ENCODE peak calls at places on chromosome 7, in seven cellular contexts. One of them, this sample, is unnamed.

GRCh38 chr7:125567686-125568085 is 638.1 kb upstream of the POT1 start:
- DNase-seq in suprapubic skin: no peak
- DNase-seq in transverse colon: no peak
- DNase-seq in H1: no peak
- DNase-seq in K562: no peak
- DNase-seq in stomach: no peak
- DNase-seq in GM12878: no peak
- DNase-seq in this sample: no peak

GRCh38 chr7:7959979-7960670 is 8.5 kb upstream of the GLCCI1 start:
- DNase-seq in suprapubic skin: no peak
- DNase-seq in transverse colon: peak; percentile 32
- DNase-seq in H1: no peak
- DNase-seq in K562: no peak
- DNase-seq in stomach: no peak
- DNase-seq in GM12878: peak; percentile 79
- DNase-seq in this sample: no peak

GRCh38 chr7:43590862-43591550 is 8.1 kb downstream of the STK17A start:
- DNase-seq in suprapubic skin: no peak
- DNase-seq in transverse colon: no peak
- DNase-seq in H1: no peak
- DNase-seq in K562: no peak
- DNase-seq in stomach: no peak
- DNase-seq in GM12878: peak; percentile 87
- DNase-seq in this sample: no peak

GRCh38 chr7:4818000-4818794 is 42.8 kb downstream of the AP5Z1 start:
- DNase-seq in suprapubic skin: no peak
- DNase-seq in transverse colon: no peak
- DNase-seq in H1: no peak
- DNase-seq in K562: no peak
- DNase-seq in stomach: no peak
- DNase-seq in GM12878: no peak
- DNase-seq in this sample: no peak

GRCh38 chr7:44894881-44895600 is 9.7 kb upstream of the PURB start:
- DNase-seq in suprapubic skin: no peak
- DNase-seq in transverse colon: no peak
- DNase-seq in H1: no peak
- DNase-seq in K562: no peak
- DNase-seq in stomach: no peak
- DNase-seq in GM12878: no peak
- DNase-seq in this sample: no peak

GRCh38 chr7:68432585-68432984 is 1165.7 kb upstream of the AUTS2 start:
- DNase-seq in suprapubic skin: no peak
- DNase-seq in transverse colon: no peak
- DNase-seq in H1: no peak
- DNase-seq in K562: no peak
- DNase-seq in stomach: no peak
- DNase-seq in GM12878: no peak
- DNase-seq in this sample: no peak

GRCh38 chr7:56028942-56029630 is 22.2 kb downstream of the PSPH start:
- DNase-seq in suprapubic skin: no peak
- DNase-seq in transverse colon: no peak
- DNase-seq in H1: no peak
- DNase-seq in K562: no peak
- DNase-seq in stomach: no peak
- DNase-seq in GM12878: no peak
- DNase-seq in this sample: no peak

GRCh38 chr7:92988051-92988450 is 129.7 kb downstream of the SAMD9 start:
- DNase-seq in suprapubic skin: no peak
- DNase-seq in transverse colon: no peak
- DNase-seq in H1: no peak
- DNase-seq in K562: peak; percentile 41
- DNase-seq in stomach: no peak
- DNase-seq in GM12878: no peak
- DNase-seq in this sample: no peak

GRCh38 chr7:72540106-72540611 is 128.0 kb upstream of the CALN1 start:
- DNase-seq in suprapubic skin: no peak
- DNase-seq in transverse colon: no peak
- DNase-seq in H1: no peak
- DNase-seq in K562: no peak
- DNase-seq in stomach: no peak
- DNase-seq in GM12878: no peak
- DNase-seq in this sample: no peak

GRCh38 chr7:45973725-45974532 is 52.9 kb upstream of the IGFBP3 start:
- DNase-seq in suprapubic skin: peak; percentile 55
- DNase-seq in transverse colon: no peak
- DNase-seq in H1: no peak
- DNase-seq in K562: no peak
- DNase-seq in stomach: no peak
- DNase-seq in GM12878: no peak
- DNase-seq in this sample: no peak
- TF ChIP-seq POLR2AphosphoS5 in suprapubic skin: no peak
- TF ChIP-seq POLR2AphosphoS5 in transverse colon: no peak
- TF ChIP-seq POLR2AphosphoS5 in H1: no peak
- TF ChIP-seq POLR2AphosphoS5 in K562: no peak
- TF ChIP-seq POLR2AphosphoS5 in stomach: no peak
- TF ChIP-seq POLR2AphosphoS5 in GM12878: no peak
- TF ChIP-seq POLR2AphosphoS5 in this sample: no peak

GRCh38 chr7:30789334-30789711 is 18.1 kb downstream of the MINDY4 start:
- DNase-seq in suprapubic skin: no peak
- DNase-seq in transverse colon: no peak
- DNase-seq in H1: no peak
- DNase-seq in K562: no peak
- DNase-seq in stomach: no peak
- DNase-seq in GM12878: no peak
- DNase-seq in this sample: no peak
- H3K27ac ChIP-seq in suprapubic skin: peak overlapping the region; percentile 49
- H3K27ac ChIP-seq in transverse colon: peak overlapping the region; percentile 24
- H3K27ac ChIP-seq in H1: no peak overlapping the region
- H3K27ac ChIP-seq in K562: no peak overlapping the region
- H3K27ac ChIP-seq in stomach: no peak overlapping the region
- H3K27ac ChIP-seq in GM12878: no peak overlapping the region
- H3K27ac ChIP-seq in this sample: peak overlapping the region; percentile 55

GRCh38 chr7:30815016-30815854 is 44.0 kb downstream of the MINDY4 start:
- DNase-seq in suprapubic skin: no peak
- DNase-seq in transverse colon: no peak
- DNase-seq in H1: no peak
- DNase-seq in K562: no peak
- DNase-seq in stomach: no peak
- DNase-seq in GM12878: no peak
- DNase-seq in this sample: peak; percentile 76

GRCh38 chr7:30813466-30813865 is 42.2 kb downstream of the MINDY4 start:
- DNase-seq in suprapubic skin: no peak
- DNase-seq in transverse colon: no peak
- DNase-seq in H1: no peak
- DNase-seq in K562: no peak
- DNase-seq in stomach: no peak
- DNase-seq in GM12878: no peak
- DNase-seq in this sample: no peak

GRCh38 chr7:30817060-30817770 is 46.0 kb downstream of the MINDY4 start:
- DNase-seq in suprapubic skin: no peak
- DNase-seq in transverse colon: no peak
- DNase-seq in H1: no peak
- DNase-seq in K562: no peak
- DNase-seq in stomach: no peak
- DNase-seq in GM12878: no peak
- DNase-seq in this sample: no peak

GRCh38 chr7:30812676-30813075 is 41.5 kb downstream of the MINDY4 start:
- DNase-seq in suprapubic skin: no peak
- DNase-seq in transverse colon: no peak
- DNase-seq in H1: no peak
- DNase-seq in K562: no peak
- DNase-seq in stomach: no peak
- DNase-seq in GM12878: no peak
- DNase-seq in this sample: no peak

GRCh38 chr7:30816291-30817059 is 45.3 kb downstream of the MINDY4 start:
- DNase-seq in suprapubic skin: no peak
- DNase-seq in transverse colon: no peak
- DNase-seq in H1: no peak
- DNase-seq in K562: no peak
- DNase-seq in stomach: no peak
- DNase-seq in GM12878: no peak
- DNase-seq in this sample: no peak
- TF ChIP-seq EP300 in suprapubic skin: no peak
- TF ChIP-seq EP300 in transverse colon: no peak
- TF ChIP-seq EP300 in H1: no peak
- TF ChIP-seq EP300 in K562: no peak
- TF ChIP-seq EP300 in stomach: no peak
- TF ChIP-seq EP300 in GM12878: no peak
- TF ChIP-seq EP300 in this sample: no peak

DNA sequence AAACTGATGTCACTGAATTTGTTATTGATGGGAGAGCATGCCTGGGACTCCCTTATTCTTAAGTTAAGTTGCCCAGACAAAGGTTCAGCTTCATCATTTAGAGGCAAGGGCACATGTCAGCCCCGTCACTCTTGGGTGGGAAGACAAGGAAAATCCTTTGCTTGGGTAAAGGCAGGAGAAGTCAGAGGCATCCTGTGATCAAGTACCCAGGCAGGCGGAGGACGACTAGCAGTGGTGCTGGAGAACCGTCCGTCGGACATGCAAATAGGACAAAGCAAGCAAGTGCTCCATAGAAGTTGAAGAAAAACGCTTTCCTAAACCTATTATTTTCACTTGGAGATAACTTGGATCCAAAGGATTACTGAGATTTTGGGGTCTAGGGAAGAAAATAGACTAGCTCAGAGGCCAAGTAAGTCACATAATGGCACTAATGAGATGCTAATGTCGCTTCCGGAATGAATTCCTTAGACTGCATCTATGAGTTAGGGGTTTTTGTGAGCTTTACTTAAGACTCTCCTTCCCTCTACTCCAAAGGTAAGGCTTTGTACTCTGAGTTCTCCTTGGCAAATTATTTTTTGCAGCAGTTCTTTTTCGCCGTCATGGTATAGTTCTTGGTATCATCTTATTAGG is 143.8 kb upstream of the KLF14 start:
- DNase-seq in suprapubic skin: no peak
- DNase-seq in transverse colon: no peak
- DNase-seq in H1: no peak
- DNase-seq in K562: no peak
- DNase-seq in stomach: no peak
- DNase-seq in GM12878: no peak
- DNase-seq in this sample: no peak
- TF ChIP-seq POLR2AphosphoS5 in suprapubic skin: no peak
- TF ChIP-seq POLR2AphosphoS5 in transverse colon: no peak
- TF ChIP-seq POLR2AphosphoS5 in H1: no peak
- TF ChIP-seq POLR2AphosphoS5 in K562: no peak
- TF ChIP-seq POLR2AphosphoS5 in stomach: no peak
- TF ChIP-seq POLR2AphosphoS5 in GM12878: no peak
- TF ChIP-seq POLR2AphosphoS5 in this sample: no peak

GRCh38 chr7:805261-805660 is 27.0 kb upstream of the SUN1 start:
- DNase-seq in suprapubic skin: no peak
- DNase-seq in transverse colon: peak; percentile 81
- DNase-seq in H1: no peak
- DNase-seq in K562: no peak
- DNase-seq in stomach: no peak
- DNase-seq in GM12878: no peak
- DNase-seq in this sample: no peak

GRCh38 chr7:798921-799470 is 33.3 kb upstream of the SUN1 start:
- DNase-seq in suprapubic skin: no peak
- DNase-seq in transverse colon: no peak
- DNase-seq in H1: no peak
- DNase-seq in K562: no peak
- DNase-seq in stomach: no peak
- DNase-seq in GM12878: no peak
- DNase-seq in this sample: no peak

GRCh38 chr7:803243-803635 is 29.0 kb upstream of the SUN1 start:
- DNase-seq in suprapubic skin: no peak
- DNase-seq in transverse colon: no peak
- DNase-seq in H1: no peak
- DNase-seq in K562: no peak
- DNase-seq in stomach: no peak
- DNase-seq in GM12878: no peak
- DNase-seq in this sample: no peak

GRCh38 chr7:801940-802364 is 30.3 kb upstream of the SUN1 start:
- DNase-seq in suprapubic skin: no peak
- DNase-seq in transverse colon: peak; percentile 67
- DNase-seq in H1: no peak
- DNase-seq in K562: no peak
- DNase-seq in stomach: peak; percentile 76
- DNase-seq in GM12878: no peak
- DNase-seq in this sample: peak; percentile 88

DNA sequence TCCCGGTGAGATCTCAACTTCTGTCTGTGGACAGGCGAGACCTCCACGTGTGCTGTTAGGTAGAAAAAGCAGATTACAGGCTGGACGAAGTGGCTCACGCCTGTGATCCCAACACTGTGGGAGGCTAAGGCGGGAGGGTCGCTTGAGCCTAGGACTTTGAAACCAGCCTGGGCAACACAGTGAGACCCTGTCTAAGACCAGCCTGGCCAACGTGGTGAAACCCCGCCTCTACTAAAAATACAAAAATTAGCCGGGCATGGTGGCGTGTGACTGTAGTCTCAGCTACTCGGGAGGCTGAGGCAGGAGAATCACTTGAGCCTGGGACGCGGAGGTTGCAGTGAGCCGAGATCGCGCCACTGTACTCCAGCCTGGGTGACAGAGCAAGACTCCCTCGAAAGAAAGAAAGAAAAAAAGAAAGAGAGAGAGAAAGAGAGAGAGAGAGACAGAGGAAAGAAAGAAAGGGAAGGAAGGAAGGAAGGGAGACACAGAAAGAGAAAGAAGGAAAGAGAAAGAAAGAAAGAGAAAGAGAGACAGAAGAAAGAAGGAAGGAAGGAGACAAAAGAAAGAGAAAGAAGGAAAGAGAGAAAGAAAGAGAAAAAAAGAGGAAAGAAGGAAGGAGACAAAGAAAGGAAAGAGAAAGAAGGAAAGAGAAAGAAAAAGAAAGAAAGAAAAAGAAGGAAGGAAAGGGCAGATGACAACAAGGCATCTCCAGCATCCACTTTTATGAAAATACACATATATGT is 29.6 kb upstream of the SUN1 start:
- DNase-seq in suprapubic skin: no peak
- DNase-seq in transverse colon: no peak
- DNase-seq in H1: no peak
- DNase-seq in K562: no peak
- DNase-seq in stomach: no peak
- DNase-seq in GM12878: no peak
- DNase-seq in this sample: no peak
- H3K27ac ChIP-seq in suprapubic skin: no peak overlapping the region
- H3K27ac ChIP-seq in transverse colon: peak overlapping the region; percentile 52
- H3K27ac ChIP-seq in H1: no peak overlapping the region
- H3K27ac ChIP-seq in K562: no peak overlapping the region
- H3K27ac ChIP-seq in stomach: peak overlapping the region; percentile 70
- H3K27ac ChIP-seq in GM12878: no peak overlapping the region
- H3K27ac ChIP-seq in this sample: peak overlapping the region; percentile 64

DNA sequence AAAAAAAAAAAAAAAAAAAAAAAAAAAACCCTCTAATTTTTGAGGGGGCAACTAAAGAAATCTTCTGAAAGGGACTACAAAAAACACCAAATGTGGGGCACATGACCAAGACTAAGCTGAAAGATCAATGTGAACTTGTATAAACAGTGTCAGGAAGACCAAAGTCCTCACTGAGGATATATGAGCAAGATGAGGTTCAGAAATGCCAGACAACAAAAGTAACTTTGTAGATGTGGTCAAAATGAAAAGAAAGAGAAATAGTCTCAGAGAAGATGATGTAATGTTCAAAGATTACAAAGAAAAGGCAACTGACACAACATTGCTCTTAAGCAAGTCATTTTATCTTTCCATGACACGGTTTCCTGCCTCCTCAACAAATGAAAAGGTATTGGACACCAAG is 48.7 kb upstream of the PTPRZ1 start:
- DNase-seq in suprapubic skin: no peak
- DNase-seq in transverse colon: no peak
- DNase-seq in H1: no peak
- DNase-seq in K562: no peak
- DNase-seq in stomach: no peak
- DNase-seq in GM12878: no peak
- DNase-seq in this sample: no peak
- TF ChIP-seq EP300 in suprapubic skin: no peak
- TF ChIP-seq EP300 in transverse colon: no peak
- TF ChIP-seq EP300 in H1: no peak
- TF ChIP-seq EP300 in K562: no peak
- TF ChIP-seq EP300 in stomach: no peak
- TF ChIP-seq EP300 in GM12878: no peak
- TF ChIP-seq EP300 in this sample: no peak

GRCh38 chr7:74039337-74039736 is 11.4 kb downstream of the ELN start:
- DNase-seq in suprapubic skin: no peak
- DNase-seq in transverse colon: no peak
- DNase-seq in H1: no peak
- DNase-seq in K562: no peak
- DNase-seq in stomach: no peak
- DNase-seq in GM12878: no peak
- DNase-seq in this sample: no peak
- TF ChIP-seq POLR2AphosphoS5 in suprapubic skin: no peak
- TF ChIP-seq POLR2AphosphoS5 in transverse colon: no peak
- TF ChIP-seq POLR2AphosphoS5 in H1: no peak
- TF ChIP-seq POLR2AphosphoS5 in K562: no peak
- TF ChIP-seq POLR2AphosphoS5 in stomach: no peak
- TF ChIP-seq POLR2AphosphoS5 in GM12878: no peak
- TF ChIP-seq POLR2AphosphoS5 in this sample: no peak

This sample was measured in sigmoid colon.